ENCODE peak calls at places on chromosome 3, in six cellular contexts. One of them, this sample, is unnamed.

GRCh38 chr3:193928354-193929209 is 207.4 kb upstream of the HES1 start:
- DNase-seq in WTC11: no peak
- DNase-seq in stimulated activated CD8-positive, alpha-beta memory T cell treated with anti-CD3 and anti-CD28 coated beads, Interleukin-7, amount 100 ng/mL, for 24 hours: no peak
- DNase-seq in GM20000: no peak
- DNase-seq in cardiac muscle cell: no peak
- DNase-seq in H9: no peak
- DNase-seq in this sample: no peak

GRCh38 chr3:194259982-194260856 is 90.9 kb downstream of the CPN2 start:
- DNase-seq in WTC11: no peak
- DNase-seq in stimulated activated CD8-positive, alpha-beta memory T cell treated with anti-CD3 and anti-CD28 coated beads, Interleukin-7, amount 100 ng/mL, for 24 hours: no peak
- DNase-seq in GM20000: no peak
- DNase-seq in cardiac muscle cell: no peak
- DNase-seq in H9: no peak
- DNase-seq in this sample: no peak

GRCh38 chr3:131388400-131388799 is 6.8 kb downstream of the NUDT16 start:
- DNase-seq in WTC11: no peak
- DNase-seq in stimulated activated CD8-positive, alpha-beta memory T cell treated with anti-CD3 and anti-CD28 coated beads, Interleukin-7, amount 100 ng/mL, for 24 hours: no peak
- DNase-seq in GM20000: no peak
- DNase-seq in cardiac muscle cell: no peak
- DNase-seq in H9: no peak
- DNase-seq in this sample: no peak

GRCh38 chr3:19898725-19899124 is 35.3 kb downstream of the EFHB start:
- DNase-seq in WTC11: no peak
- DNase-seq in stimulated activated CD8-positive, alpha-beta memory T cell treated with anti-CD3 and anti-CD28 coated beads, Interleukin-7, amount 100 ng/mL, for 24 hours: no peak
- DNase-seq in GM20000: no peak
- DNase-seq in cardiac muscle cell: no peak
- DNase-seq in H9: no peak
- DNase-seq in this sample: no peak

GRCh38 chr3:101531473-101532086 is 18.6 kb upstream of the SENP7 start:
- DNase-seq in WTC11: no peak
- DNase-seq in stimulated activated CD8-positive, alpha-beta memory T cell treated with anti-CD3 and anti-CD28 coated beads, Interleukin-7, amount 100 ng/mL, for 24 hours: no peak
- DNase-seq in GM20000: no peak
- DNase-seq in cardiac muscle cell: no peak
- DNase-seq in H9: no peak
- DNase-seq in this sample: no peak

GRCh38 chr3:156483426-156483825 is 71.5 kb downstream of the SSR3 start:
- DNase-seq in WTC11: no peak
- DNase-seq in stimulated activated CD8-positive, alpha-beta memory T cell treated with anti-CD3 and anti-CD28 coated beads, Interleukin-7, amount 100 ng/mL, for 24 hours: no peak
- DNase-seq in GM20000: peak
- DNase-seq in cardiac muscle cell: no peak
- DNase-seq in H9: no peak
- DNase-seq in this sample: no peak

GRCh38 chr3:13722178-13722577 is 157.7 kb downstream of the WNT7A start:
- DNase-seq in WTC11: no peak
- DNase-seq in stimulated activated CD8-positive, alpha-beta memory T cell treated with anti-CD3 and anti-CD28 coated beads, Interleukin-7, amount 100 ng/mL, for 24 hours: no peak
- DNase-seq in GM20000: no peak
- DNase-seq in cardiac muscle cell: no peak
- DNase-seq in H9: no peak
- DNase-seq in this sample: no peak

GRCh38 chr3:76638006-76638405 is 401.9 kb upstream of the ROBO2 start:
- DNase-seq in WTC11: no peak
- DNase-seq in stimulated activated CD8-positive, alpha-beta memory T cell treated with anti-CD3 and anti-CD28 coated beads, Interleukin-7, amount 100 ng/mL, for 24 hours: no peak
- DNase-seq in GM20000: no peak
- DNase-seq in cardiac muscle cell: no peak
- DNase-seq in H9: no peak
- DNase-seq in this sample: no peak

GRCh38 chr3:100781311-100781710 is 72.0 kb downstream of the TFG start:
- DNase-seq in WTC11: no peak
- DNase-seq in stimulated activated CD8-positive, alpha-beta memory T cell treated with anti-CD3 and anti-CD28 coated beads, Interleukin-7, amount 100 ng/mL, for 24 hours: no peak
- DNase-seq in GM20000: no peak
- DNase-seq in cardiac muscle cell: no peak
- DNase-seq in H9: no peak
- DNase-seq in this sample: no peak

GRCh38 chr3:152071924-152072323 is 196.8 kb upstream of the MBNL1 start:
- DNase-seq in WTC11: no peak
- DNase-seq in stimulated activated CD8-positive, alpha-beta memory T cell treated with anti-CD3 and anti-CD28 coated beads, Interleukin-7, amount 100 ng/mL, for 24 hours: no peak
- DNase-seq in GM20000: peak
- DNase-seq in cardiac muscle cell: peak
- DNase-seq in H9: no peak
- DNase-seq in this sample: no peak

GRCh38 chr3:39791603-39792002 is 17.8 kb upstream of the MYRIP start:
- DNase-seq in WTC11: no peak
- DNase-seq in stimulated activated CD8-positive, alpha-beta memory T cell treated with anti-CD3 and anti-CD28 coated beads, Interleukin-7, amount 100 ng/mL, for 24 hours: no peak
- DNase-seq in GM20000: no peak
- DNase-seq in cardiac muscle cell: no peak
- DNase-seq in H9: no peak
- DNase-seq in this sample: no peak

GRCh38 chr3:16512435-16513140 is 911 bp downstream of the RFTN1 start:
- DNase-seq in WTC11: no peak
- DNase-seq in stimulated activated CD8-positive, alpha-beta memory T cell treated with anti-CD3 and anti-CD28 coated beads, Interleukin-7, amount 100 ng/mL, for 24 hours: peak
- DNase-seq in GM20000: peak
- DNase-seq in cardiac muscle cell: peak
- DNase-seq in H9: peak
- DNase-seq in this sample: no peak

GRCh38 chr3:56219894-56220805 is 248.1 kb downstream of the ERC2 start:
- DNase-seq in WTC11: no peak
- DNase-seq in stimulated activated CD8-positive, alpha-beta memory T cell treated with anti-CD3 and anti-CD28 coated beads, Interleukin-7, amount 100 ng/mL, for 24 hours: no peak
- DNase-seq in GM20000: no peak
- DNase-seq in cardiac muscle cell: no peak
- DNase-seq in H9: no peak
- DNase-seq in this sample: no peak

GRCh38 chr3:45509038-45509767 is 85.3 kb upstream of the LIMD1 start:
- DNase-seq in WTC11: no peak
- DNase-seq in stimulated activated CD8-positive, alpha-beta memory T cell treated with anti-CD3 and anti-CD28 coated beads, Interleukin-7, amount 100 ng/mL, for 24 hours: no peak
- DNase-seq in GM20000: no peak
- DNase-seq in cardiac muscle cell: no peak
- DNase-seq in H9: peak
- DNase-seq in this sample: no peak

GRCh38 chr3:170734737-170735070 is 135.3 kb downstream of the RPL22L1 start:
- DNase-seq in WTC11: no peak
- DNase-seq in stimulated activated CD8-positive, alpha-beta memory T cell treated with anti-CD3 and anti-CD28 coated beads, Interleukin-7, amount 100 ng/mL, for 24 hours: no peak
- DNase-seq in GM20000: no peak
- DNase-seq in cardiac muscle cell: no peak
- DNase-seq in H9: no peak
- DNase-seq in this sample: no peak

GRCh38 chr3:185152433-185153169 is at the start of gene C3orf70:
- DNase-seq in WTC11: peak
- DNase-seq in stimulated activated CD8-positive, alpha-beta memory T cell treated with anti-CD3 and anti-CD28 coated beads, Interleukin-7, amount 100 ng/mL, for 24 hours: no peak
- DNase-seq in GM20000: peak
- DNase-seq in cardiac muscle cell: peak
- DNase-seq in H9: peak
- DNase-seq in this sample: no peak

GRCh38 chr3:109346770-109347295 is 9.5 kb upstream of the DPPA4 start:
- DNase-seq in WTC11: no peak
- DNase-seq in stimulated activated CD8-positive, alpha-beta memory T cell treated with anti-CD3 and anti-CD28 coated beads, Interleukin-7, amount 100 ng/mL, for 24 hours: no peak
- DNase-seq in GM20000: no peak
- DNase-seq in cardiac muscle cell: no peak
- DNase-seq in H9: no peak
- DNase-seq in this sample: no peak

GRCh38 chr3:184567924-184568590 is 6.5 kb downstream of the EPHB3 start:
- DNase-seq in WTC11: no peak
- DNase-seq in stimulated activated CD8-positive, alpha-beta memory T cell treated with anti-CD3 and anti-CD28 coated beads, Interleukin-7, amount 100 ng/mL, for 24 hours: no peak
- DNase-seq in GM20000: no peak
- DNase-seq in cardiac muscle cell: no peak
- DNase-seq in H9: no peak
- DNase-seq in this sample: no peak

GRCh38 chr3:59660852-59661624 is 611.2 kb upstream of the CFAP20DC start:
- DNase-seq in WTC11: no peak
- DNase-seq in stimulated activated CD8-positive, alpha-beta memory T cell treated with anti-CD3 and anti-CD28 coated beads, Interleukin-7, amount 100 ng/mL, for 24 hours: no peak
- DNase-seq in GM20000: no peak
- DNase-seq in cardiac muscle cell: no peak
- DNase-seq in H9: no peak
- DNase-seq in this sample: no peak

GRCh38 chr3:133699467-133699866 is 37.7 kb upstream of the TOPBP1 start:
- DNase-seq in WTC11: no peak
- DNase-seq in stimulated activated CD8-positive, alpha-beta memory T cell treated with anti-CD3 and anti-CD28 coated beads, Interleukin-7, amount 100 ng/mL, for 24 hours: no peak
- DNase-seq in GM20000: no peak
- DNase-seq in cardiac muscle cell: no peak
- DNase-seq in H9: no peak
- DNase-seq in this sample: no peak

GRCh38 chr3:89184151-89184550 is 76.7 kb downstream of the EPHA3 start:
- DNase-seq in WTC11: no peak
- DNase-seq in stimulated activated CD8-positive, alpha-beta memory T cell treated with anti-CD3 and anti-CD28 coated beads, Interleukin-7, amount 100 ng/mL, for 24 hours: no peak
- DNase-seq in GM20000: no peak
- DNase-seq in cardiac muscle cell: no peak
- DNase-seq in H9: no peak
- DNase-seq in this sample: no peak

This sample was measured in NCI-H1048.